ENCODE peak calls at places on chromosomes 12 and 14, in eight cellular contexts. B, R, C, D, M, F, Y and P are unnamed samples.

GRCh38 chr12:62840311-62840710 is 94.6 kb downstream of the PPM1H start:
- DNase-seq in F (no peak), D (no peak), R (peak; percentile 13), Y (no peak), M (no peak), B (no peak), C (no peak), P (no peak)

GRCh38 chr14:20387577-20387976 is 25.7 kb downstream of the TEP1 start:
- DNase-seq in C (no peak), B (no peak), Y (no peak), D (no peak), M (no peak), F (no peak), R (no peak), P (no peak)

GRCh38 chr12:75480469-75480949 is at the start of gene GLIPR1:
- DNase-seq in C (no peak), D (peak; percentile 93), Y (peak; percentile 64), R (peak; percentile 99), F (peak; percentile 84), M (peak; percentile 85), B (peak; percentile 93), P (peak; percentile 66)

GRCh38 chr12:52587563-52587962 is 13.7 kb downstream of the KRT72 start:
- DNase-seq in B (no peak), C (peak; percentile 60), Y (no peak), F (no peak), D (no peak), R (no peak), M (no peak), P (no peak)

GRCh38 chr14:23951590-23952143 is 1.9 kb upstream of the DHRS4 start:
- DNase-seq in D (no peak), R (peak; percentile 6), M (no peak), F (no peak), Y (no peak), C (peak; percentile 72), B (no peak), P (no peak)

GRCh38 chr12:6765634-6766581 is at the start of gene PTMS:
- DNase-seq in C (peak; percentile 97), M (no peak), F (peak; percentile 93), R (peak; percentile 83), B (peak; percentile 95), D (peak; percentile 95), Y (no peak), P (peak; percentile 39)

GRCh38 chr14:77885363-77885762 is 85.5 kb downstream of the ADCK1 start:
- DNase-seq in R (no peak), C (no peak), Y (no peak), D (no peak), B (no peak), F (no peak), M (no peak), P (no peak)

GRCh38 chr12:124762791-124763593 is 100.7 kb downstream of the SCARB1 start:
- DNase-seq in B (peak; percentile 87), C (no peak), F (no peak), M (no peak), Y (no peak), R (no peak), D (no peak), P (no peak)

GRCh38 chr12:124386059-124386458 is 91.2 kb downstream of the RFLNA start:
- DNase-seq in Y (no peak), B (no peak), F (no peak), R (peak; percentile 67), D (no peak), M (no peak), C (no peak), P (no peak)

GRCh38 chr12:124278389-124279101 is 16.3 kb upstream of the RFLNA start:
- DNase-seq in R (no peak), M (no peak), F (peak; percentile 35), C (no peak), B (no peak), Y (no peak), D (no peak), P (no peak)

GRCh38 chr12:24349051-24349780 is 399.7 kb upstream of the SOX5 start:
- DNase-seq in M (no peak), R (no peak), B (no peak), Y (no peak), F (no peak), D (no peak), C (no peak), P (no peak)

GRCh38 chr12:6950944-6951540 is at the start of gene PTPN6:
- DNase-seq in D (no peak), B (peak; percentile 84), F (no peak), C (no peak), Y (no peak), R (no peak), M (peak; percentile 50), P (peak; percentile 40)

GRCh38 chr12:81080431-81080983 is 2.6 kb downstream of the ACSS3 start:
- DNase-seq in D (no peak), F (no peak), Y (no peak), C (no peak), R (no peak), B (no peak), M (no peak), P (no peak)

GRCh38 chr12:28161697-28162096 is 28.6 kb upstream of the CCDC91 start:
- DNase-seq in B (no peak), M (no peak), C (no peak), F (no peak), Y (no peak), D (no peak), R (no peak), P (no peak)

GRCh38 chr12:108950991-108951739 is 69.7 kb downstream of the SVOP start:
- DNase-seq in F (peak; percentile 69), C (peak; percentile 84), Y (peak; percentile 60), B (peak; percentile 84), M (peak; percentile 72), R (peak; percentile 75), D (peak; percentile 97), P (peak; percentile 74)

GRCh38 chr12:87413784-87414183 is 615.4 kb downstream of the C12orf50 start:
- DNase-seq in R (peak; percentile 14), B (no peak), C (no peak), F (no peak), Y (no peak), M (no peak), D (no peak), P (no peak)

GRCh38 chr12:31785318-31785717 is 56.5 kb upstream of the AMN1 start:
- DNase-seq in Y (no peak), C (no peak), R (no peak), M (no peak), D (no peak), F (no peak), B (no peak), P (no peak)

GRCh38 chr14:26290007-26290530 is 307.8 kb downstream of the NOVA1 start:
- DNase-seq in R (peak; percentile 70), Y (no peak), C (no peak), B (no peak), M (no peak), F (no peak), D (no peak), P (no peak)

GRCh38 chr12:79298511-79298910 is 392.3 kb downstream of the PAWR start:
- DNase-seq in B (no peak), M (no peak), D (no peak), C (no peak), F (no peak), R (no peak), Y (no peak), P (no peak)

DNA sequence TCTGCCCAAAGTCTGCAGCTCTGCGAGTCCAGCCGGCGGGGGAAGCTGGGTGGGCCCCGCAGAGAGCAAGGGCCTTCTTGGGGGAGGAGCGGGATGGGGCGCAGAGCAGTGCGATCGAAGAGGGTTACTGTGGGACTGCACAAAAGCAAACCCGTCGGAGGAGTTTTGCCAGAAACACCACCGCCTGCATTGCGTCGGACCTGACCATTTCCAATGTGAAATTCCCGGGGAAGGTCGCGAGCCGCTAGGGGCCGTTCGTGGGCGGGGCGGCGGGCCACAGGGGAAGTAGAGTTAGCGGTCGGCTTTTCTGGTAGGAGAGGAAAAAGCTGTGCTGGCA is 340 bp upstream of the KCNA1 start:
- DNase-seq in D (peak; percentile 85), M (no peak), Y (no peak), R (peak; percentile 4), F (no peak), B (peak; percentile 77), C (peak; percentile 54), P (no peak)
- H3K27me3 ChIP-seq in D (peaks cover 90% of the 10 kb centered on the region), M (peaks cover 16% of the 10 kb centered on the region), Y (peaks cover 80% of the 10 kb centered on the region), R (peaks cover 51% of the 10 kb centered on the region), F (peaks cover 26% of the 10 kb centered on the region), B (no peaks in the 10 kb centered on the region), C (peaks cover 36% of the 10 kb centered on the region), P (peaks cover 7% of the 10 kb centered on the region)

GRCh38 chr14:91366749-91367148 is 50.9 kb downstream of the CCDC88C start:
- DNase-seq in R (no peak), M (no peak), D (no peak), F (no peak), C (no peak), Y (no peak), B (no peak), P (no peak)
- H3K27ac ChIP-seq in R (no peak overlapping the region), M (peak overlapping the region; percentile 85), D (no peak overlapping the region), F (peak overlapping the region; percentile 41), C (no peak overlapping the region), Y (peak overlapping the region; percentile 80), B (no peak overlapping the region), P (no peak overlapping the region)

GRCh38 chr14:65632487-65632886 is 220.0 kb downstream of the FUT8 start:
- DNase-seq in D (no peak), C (no peak), R (no peak), B (no peak), F (no peak), M (no peak), Y (no peak), P (no peak)
- H3K9me3 ChIP-seq in D (no peaks in the 10 kb centered on the region), C (no peaks in the 10 kb centered on the region), R (no peaks in the 10 kb centered on the region), B (no peaks in the 10 kb centered on the region), F (no peaks in the 10 kb centered on the region), M (no peaks in the 10 kb centered on the region), Y (no peaks in the 10 kb centered on the region), P (no peaks in the 10 kb centered on the region)

GRCh38 chr14:74407801-74408154 is 18.2 kb downstream of the SYNDIG1L start:
- DNase-seq in D (no peak), B (no peak), M (no peak), Y (no peak), R (no peak), C (no peak), F (no peak), P (no peak)

GRCh38 chr14:74411671-74412070 is 14.3 kb downstream of the SYNDIG1L start:
- DNase-seq in M (no peak), C (no peak), R (no peak), F (no peak), B (peak; percentile 25), Y (no peak), D (no peak), P (no peak)

GRCh38 chr14:74407021-74407800 is 18.8 kb downstream of the SYNDIG1L start:
- DNase-seq in F (no peak), B (peak; percentile 66), Y (no peak), M (no peak), C (no peak), R (no peak), D (no peak), P (no peak)

GRCh38 chr14:74408870-74409269 is 17.1 kb downstream of the SYNDIG1L start:
- DNase-seq in M (no peak), D (no peak), F (no peak), C (no peak), B (no peak), Y (no peak), R (no peak), P (no peak)

DNA sequence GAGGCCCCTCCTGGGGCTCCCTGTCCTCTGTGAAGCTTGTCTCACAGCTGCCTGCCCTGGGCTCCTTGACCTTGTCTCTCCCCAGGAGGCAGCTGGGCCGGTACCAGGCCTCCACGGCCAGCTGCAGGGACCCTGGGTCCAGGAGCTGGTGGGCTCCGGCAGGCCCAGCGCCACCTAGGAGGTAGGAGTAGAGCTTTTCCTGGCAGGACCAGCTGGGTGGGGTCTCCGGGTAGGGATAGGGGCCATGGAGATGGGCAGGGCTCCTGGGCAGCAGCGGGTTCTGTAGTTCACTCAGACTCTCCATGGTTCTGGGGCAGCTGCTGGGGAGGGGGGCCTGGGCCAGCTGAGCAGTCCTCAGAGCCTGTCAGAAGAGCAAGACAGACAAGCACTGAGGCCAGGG is 16.6 kb downstream of the SYNDIG1L start:
- DNase-seq in D (no peak), C (no peak), F (no peak), B (peak; percentile 57), M (no peak), Y (no peak), R (no peak), P (no peak)
- H3K27me3 ChIP-seq in D (peaks cover 65% of the 10 kb centered on the region), C (no peaks in the 10 kb centered on the region), F (no peaks in the 10 kb centered on the region), B (no peaks in the 10 kb centered on the region), M (peaks cover 3% of the 10 kb centered on the region), Y (no peaks in the 10 kb centered on the region), R (peaks cover 30% of the 10 kb centered on the region), P (no peaks in the 10 kb centered on the region)